ENCODE peak calls at places on chromosomes 4 and X, in five cellular contexts. L is uterus, F is nephron progenitor cell, R is bronchial epithelial cell, D is GM04504. Y is an unnamed sample.

GRCh38 chr4:3368841-3369760 is 72.7 kb upstream of the HGFAC start:
- DNase-seq in F (no peak), D (no peak), L (peak; percentile 16), R (no peak), Y (no peak)

GRCh38 chrX:133586443-133586842 is 171.2 kb upstream of the GPC4 start:
- DNase-seq in L (no peak), R (peak; percentile 42), F (no peak), D (no peak), Y (no peak)

GRCh38 chr4:6493668-6494304 is 21.4 kb upstream of the PPP2R2C start:
- DNase-seq in F (peak; percentile 69), D (no peak), R (peak; percentile 64), L (no peak), Y (peak; percentile 20)

GRCh38 chrX:12115377-12115776 is 22.9 kb upstream of the FRMPD4 start:
- DNase-seq in L (no peak), R (no peak), D (no peak), F (peak; percentile 27), Y (no peak)

GRCh38 chr4:74032064-74032463 is 6.4 kb downstream of the CXCL3 start:
- DNase-seq in F (no peak), R (peak; percentile 37), L (no peak), D (no peak), Y (no peak)

GRCh38 chr4:113293673-113294072 is 244.2 kb downstream of the ANK2 start:
- DNase-seq in L (no peak), R (no peak), D (no peak), F (no peak), Y (no peak)

GRCh38 chrX:133005616-133006015 is 47.2 kb upstream of the HS6ST2 start:
- DNase-seq in F (no peak), D (no peak), R (no peak), L (no peak), Y (no peak)

GRCh38 chrX:137999071-137999470 is 433.1 kb downstream of the ZIC3 start:
- DNase-seq in R (no peak), L (no peak), D (no peak), F (no peak), Y (no peak)

GRCh38 chr4:5773271-5773555 is 62.2 kb downstream of the EVC start:
- DNase-seq in D (no peak), L (no peak), F (no peak), R (peak; percentile 100), Y (peak; percentile 94)

GRCh38 chrX:153885208-153885787 is 675 bp downstream of the L1CAM start:
- DNase-seq in D (no peak), F (no peak), L (no peak), R (no peak), Y (no peak)

GRCh38 chr4:88953400-88953799 is 103.6 kb downstream of the FAM13A start:
- DNase-seq in D (no peak), L (no peak), F (no peak), R (peak; percentile 29), Y (no peak)

GRCh38 chr4:77600521-77601451 is 4.8 kb upstream of the CXCL13 start:
- DNase-seq in L (no peak), R (peak; percentile 64), D (no peak), F (peak; percentile 31), Y (no peak)

GRCh38 chrX:53421772-53422090 is 723 bp downstream of the SMC1A start:
- DNase-seq in R (no peak), D (no peak), L (no peak), F (no peak), Y (no peak)

GRCh38 chr4:78065514-78066192 is 8.5 kb downstream of the FRAS1 start:
- DNase-seq in R (no peak), D (no peak), L (no peak), F (no peak), Y (no peak)

GRCh38 chr4:41504167-41504566 is 33.8 kb upstream of the LIMCH1 start:
- DNase-seq in F (no peak), L (no peak), D (no peak), R (no peak), Y (no peak)

GRCh38 chr4:123350726-123351125 is 45.9 kb upstream of the SPRY1 start:
- DNase-seq in R (no peak), F (no peak), D (no peak), L (no peak), Y (no peak)

GRCh38 chrX:111244238-111244750 is 26.0 kb downstream of the CAPN6 start:
- DNase-seq in L (no peak), F (no peak), R (peak; percentile 20), D (no peak), Y (no peak)

GRCh38 chrX:110569506-110569905 is 210.9 kb downstream of the RTL9 start:
- DNase-seq in R (no peak), F (no peak), D (peak; percentile 16), L (no peak), Y (no peak)